ENCODE peak calls at places on chromosomes 6 and 20, in four cellular contexts. S is H1, X is K562, M is GM12878. Q is an unnamed sample.

GRCh38 chr20:9628166-9628565 is 113.8 kb downstream of the LAMP5 start:
- DNase-seq in M (no peak), S (no peak), X (no peak), Q (no peak)

GRCh38 chr6:73176057-73176456 is 49.2 kb downstream of the KHDC1L start:
- DNase-seq in M (no peak), S (no peak), X (no peak), Q (no peak)

GRCh38 chr6:7315684-7316366 is 2.8 kb upstream of the SSR1 start:
- DNase-seq in S (no peak), M (no peak), X (no peak), Q (peak)

GRCh38 chr6:144581807-144582537 is 296.8 kb downstream of the UTRN start:
- DNase-seq in S (no peak), M (no peak), X (peak), Q (peak)

GRCh38 chr20:62333820-62334595 is 31.2 kb downstream of the ADRM1 start:
- DNase-seq in M (no peak), X (no peak), S (no peak), Q (no peak)

GRCh38 chr20:57130160-57130772 is 136.2 kb downstream of the BMP7 start:
- DNase-seq in M (no peak), S (no peak), X (no peak), Q (peak)

GRCh38 chr6:149510793-149511512 is 26.1 kb upstream of the ZC3H12D start:
- DNase-seq in M (no peak), S (no peak), X (no peak), Q (peak)

GRCh38 chr6:15515660-15516375 is 147.0 kb downstream of the DTNBP1 start:
- DNase-seq in X (no peak), M (no peak), S (no peak), Q (no peak)

GRCh38 chr6:28867078-28867414 is 56.7 kb downstream of the TRIM27 start:
- DNase-seq in X (peak), M (no peak), S (no peak), Q (no peak)

GRCh38 chr6:30748851-30749540 is 4.6 kb upstream of the IER3 start:
- DNase-seq in X (no peak), M (no peak), S (no peak), Q (peak)

GRCh38 chr20:4375881-4376280 is 345.8 kb upstream of the PRND start:
- DNase-seq in M (no peak), S (no peak), X (no peak), Q (no peak)

GRCh38 chr6:154732824-154733609 is at the start of gene SCAF8:
- DNase-seq in M (peak), S (peak), X (peak), Q (peak)

GRCh38 chr20:62308102-62308822 is 5.5 kb downstream of the ADRM1 start:
- DNase-seq in M (no peak), X (no peak), S (no peak), Q (no peak)

GRCh38 chr6:9225441-9225871 is 790.1 kb upstream of the SLC35B3 start:
- DNase-seq in X (no peak), M (no peak), S (no peak), Q (no peak)

GRCh38 chr20:36881331-36881730 is 5.4 kb downstream of the TLDC2 start:
- DNase-seq in X (no peak), M (no peak), S (no peak), Q (no peak)

GRCh38 chr20:59669451-59669850 is 65.1 kb downstream of the PHACTR3 start:
- DNase-seq in S (no peak), X (no peak), M (no peak), Q (no peak)

GRCh38 chr6:75874224-75874623 is 125.2 kb downstream of the MYO6 start:
- DNase-seq in M (no peak), X (no peak), S (no peak), Q (no peak)

GRCh38 chr20:13464702-13465101 is 174.0 kb downstream of the TASP1 start:
- DNase-seq in S (no peak), M (no peak), X (no peak), Q (no peak)

GRCh38 chr20:63097336-63097831 is 90.6 kb upstream of the BHLHE23 start:
- DNase-seq in M (no peak), X (no peak), S (no peak), Q (no peak)

GRCh38 chr6:157144861-157145260 is 178.5 kb downstream of the TMEM242 start:
- DNase-seq in M (no peak), X (no peak), S (no peak), Q (no peak)

GRCh38 chr6:14912226-14912625 is 333.6 kb upstream of the JARID2 start:
- DNase-seq in S (no peak), X (no peak), M (no peak), Q (no peak)

GRCh38 chr6:160035693-160036330 is 66.9 kb downstream of the IGF2R start:
- DNase-seq in S (no peak), X (no peak), M (no peak), Q (no peak)

GRCh38 chr6:55088896-55089295 is 85.4 kb upstream of the HCRTR2 start:
- DNase-seq in X (no peak), M (no peak), S (no peak), Q (no peak)

GRCh38 chr6:79396625-79397024 is 140.6 kb downstream of the LCA5 start:
- DNase-seq in S (no peak), X (no peak), M (no peak), Q (no peak)

GRCh38 chr20:53896647-53897046 is 173.7 kb downstream of the BCAS1 start:
- DNase-seq in M (no peak), X (no peak), S (no peak), Q (no peak)

GRCh38 chr6:17885889-17886576 is 101.4 kb downstream of the KIF13A start:
- DNase-seq in S (no peak), M (no peak), X (no peak), Q (no peak)

GRCh38 chr6:156519940-156520339 is 257.2 kb upstream of the ARID1B start:
- DNase-seq in X (no peak), M (no peak), S (no peak), Q (no peak)

GRCh38 chr6:37241131-37241530 is 16.4 kb upstream of the TBC1D22B start:
- DNase-seq in S (no peak), X (no peak), M (no peak), Q (no peak)

GRCh38 chr6:148514091-148514850 is 171.6 kb downstream of the SASH1 start:
- DNase-seq in X (no peak), S (no peak), M (no peak), Q (no peak)

GRCh38 chr20:56518999-56519398 is 5.5 kb upstream of the FAM209A start:
- DNase-seq in X (no peak), M (no peak), S (no peak), Q (no peak)

GRCh38 chr6:110541701-110542309 is 65.4 kb upstream of the SLC22A16 start:
- DNase-seq in S (no peak), X (no peak), M (no peak), Q (no peak)

GRCh38 chr6:144797881-144798589 is 512.9 kb downstream of the UTRN start:
- DNase-seq in S (no peak), M (no peak), X (no peak), Q (no peak)

GRCh38 chr20:11350126-11351005 is 567.3 kb upstream of the BTBD3 start:
- DNase-seq in X (no peak), M (no peak), S (no peak), Q (no peak)

GRCh38 chr6:79030511-79030910 is 47.5 kb downstream of the PHIP start:
- DNase-seq in S (no peak), X (no peak), M (no peak), Q (no peak)

GRCh38 chr6:3723966-3724365 is 27.5 kb downstream of the PXDC1 start:
- DNase-seq in X (no peak), S (no peak), M (no peak), Q (no peak)

GRCh38 chr6:32973144-32973854 is 4.9 kb downstream of the BRD2 start:
- DNase-seq in S (no peak), X (no peak), M (no peak), Q (peak)

GRCh38 chr6:22765015-22765414 is 195.6 kb downstream of the HDGFL1 start:
- DNase-seq in S (no peak), X (no peak), M (no peak), Q (no peak)

GRCh38 chr6:64113703-64114102 is 478.1 kb downstream of the PHF3 start:
- DNase-seq in S (no peak), M (no peak), X (no peak), Q (no peak)

GRCh38 chr6:157905590-157906337 is 75.9 kb upstream of the SYNJ2 start:
- DNase-seq in M (no peak), X (peak), S (no peak), Q (no peak)

GRCh38 chr20:21259346-21259745 is 43.8 kb upstream of the XRN2 start:
- DNase-seq in S (no peak), M (no peak), X (no peak), Q (no peak)

GRCh38 chr6:85672623-85673022 is 29.9 kb upstream of the SYNCRIP start:
- DNase-seq in X (no peak), M (no peak), S (no peak), Q (no peak)

GRCh38 chr6:85673198-85674139 is 30.8 kb upstream of the SYNCRIP start:
- DNase-seq in M (no peak), X (no peak), S (no peak), Q (no peak)

GRCh38 chr6:85669735-85670194 is 27.1 kb upstream of the SYNCRIP start:
- DNase-seq in M (peak), X (no peak), S (no peak), Q (no peak)

GRCh38 chr6:85670573-85670972 is 27.9 kb upstream of the SYNCRIP start:
- DNase-seq in S (no peak), X (no peak), M (no peak), Q (no peak)

GRCh38 chr6:85672050-85672449 is 29.4 kb upstream of the SYNCRIP start:
- DNase-seq in S (no peak), X (no peak), M (no peak), Q (no peak)
- TF ChIP-seq CBX5 in S (no peak), X (no peak), M (no peak), Q (no peak)

GRCh38 chr6:112039431-112039770 is 14.5 kb upstream of the CCN6 start:
- DNase-seq in X (no peak), M (no peak), S (no peak), Q (no peak)

GRCh38 chr6:112038756-112039430 is 15.0 kb upstream of the CCN6 start:
- DNase-seq in M (no peak), S (no peak), X (no peak), Q (no peak)

GRCh38 chr6:112037783-112038216 is 16.1 kb upstream of the CCN6 start:
- DNase-seq in X (no peak), S (no peak), M (no peak), Q (no peak)

GRCh38 chr6:112036088-112036637 is 17.7 kb upstream of the CCN6 start:
- DNase-seq in S (no peak), M (no peak), X (no peak), Q (no peak)

GRCh38 chr6:112038268-112038667 is 15.6 kb upstream of the CCN6 start:
- DNase-seq in X (no peak), S (no peak), M (no peak), Q (no peak)
- TF ChIP-seq CBX5 in X (no peak), S (no peak), M (no peak), Q (no peak)

DNA sequence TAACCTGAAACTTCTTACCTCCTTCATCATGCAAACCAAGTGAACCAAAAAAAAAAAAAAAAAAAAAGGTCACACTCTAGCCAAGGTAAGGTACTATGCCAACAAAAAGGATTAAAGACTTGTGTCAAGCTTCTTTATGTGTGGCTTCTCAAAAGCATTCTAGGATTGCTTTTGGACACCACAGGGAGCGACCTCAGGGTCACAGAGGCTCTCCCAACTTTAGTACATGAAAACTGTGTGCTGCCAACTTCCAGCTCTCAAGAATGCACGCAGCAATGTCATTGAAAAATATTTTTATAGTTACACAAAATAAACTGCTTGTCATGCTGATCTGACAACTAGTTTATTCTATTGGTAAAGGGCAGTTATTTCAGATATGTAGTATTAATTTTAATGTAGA is 243.8 kb downstream of the PLCB1 start:
- DNase-seq in M (no peak), S (no peak), X (no peak), Q (no peak)
- TF ChIP-seq CBX5 in M (no peak), S (no peak), X (no peak), Q (no peak)

GRCh38 chr6:68114648-68115047 is 520.4 kb upstream of the ADGRB3 start:
- DNase-seq in X (no peak), S (no peak), M (no peak), Q (no peak)
- TF ChIP-seq CBX5 in X (no peak), S (no peak), M (no peak), Q (no peak)

GRCh38 chr6:13614126-13614925 is 809 bp upstream of the NOL7 start:
- DNase-seq in X (peak), S (no peak), M (no peak), Q (peak)
- TF ChIP-seq CBX5 in X (no peak), S (no peak), M (no peak), Q (no peak)

GRCh38 chr6:136477548-136477947 is 72.7 kb downstream of the MAP7 start:
- DNase-seq in S (no peak), M (no peak), X (no peak), Q (no peak)

GRCh38 chr6:136471922-136472321 is 78.3 kb downstream of the MAP7 start:
- DNase-seq in S (no peak), X (no peak), M (no peak), Q (no peak)

GRCh38 chr6:136471372-136471771 is 78.8 kb downstream of the MAP7 start:
- DNase-seq in X (no peak), M (no peak), S (no peak), Q (no peak)

GRCh38 chr6:136470044-136470443 is 80.2 kb downstream of the MAP7 start:
- DNase-seq in X (no peak), M (no peak), S (no peak), Q (no peak)

GRCh38 chr6:136474241-136474640 is 76.0 kb downstream of the MAP7 start:
- DNase-seq in X (no peak), M (no peak), S (no peak), Q (no peak)
- TF ChIP-seq CBX5 in X (no peak), M (no peak), S (no peak), Q (no peak)

GRCh38 chr6:43814865-43815264 is 44.9 kb downstream of the VEGFA start:
- DNase-seq in S (no peak), M (no peak), X (no peak), Q (no peak)
- TF ChIP-seq CBX5 in S (no peak), M (no peak), X (no peak), Q (no peak)

GRCh38 chr6:34521463-34522288 is 34.5 kb downstream of the SPDEF start:
- DNase-seq in M (no peak), X (no peak), S (no peak), Q (no peak)
- TF ChIP-seq CBX5 in M (no peak), X (no peak), S (no peak), Q (no peak)

GRCh38 chr6:53578371-53578770 is 33.5 kb upstream of the GCLC start:
- DNase-seq in X (no peak), M (no peak), S (no peak), Q (no peak)
- TF ChIP-seq CBX5 in X (no peak), M (no peak), S (no peak), Q (no peak)

DNA sequence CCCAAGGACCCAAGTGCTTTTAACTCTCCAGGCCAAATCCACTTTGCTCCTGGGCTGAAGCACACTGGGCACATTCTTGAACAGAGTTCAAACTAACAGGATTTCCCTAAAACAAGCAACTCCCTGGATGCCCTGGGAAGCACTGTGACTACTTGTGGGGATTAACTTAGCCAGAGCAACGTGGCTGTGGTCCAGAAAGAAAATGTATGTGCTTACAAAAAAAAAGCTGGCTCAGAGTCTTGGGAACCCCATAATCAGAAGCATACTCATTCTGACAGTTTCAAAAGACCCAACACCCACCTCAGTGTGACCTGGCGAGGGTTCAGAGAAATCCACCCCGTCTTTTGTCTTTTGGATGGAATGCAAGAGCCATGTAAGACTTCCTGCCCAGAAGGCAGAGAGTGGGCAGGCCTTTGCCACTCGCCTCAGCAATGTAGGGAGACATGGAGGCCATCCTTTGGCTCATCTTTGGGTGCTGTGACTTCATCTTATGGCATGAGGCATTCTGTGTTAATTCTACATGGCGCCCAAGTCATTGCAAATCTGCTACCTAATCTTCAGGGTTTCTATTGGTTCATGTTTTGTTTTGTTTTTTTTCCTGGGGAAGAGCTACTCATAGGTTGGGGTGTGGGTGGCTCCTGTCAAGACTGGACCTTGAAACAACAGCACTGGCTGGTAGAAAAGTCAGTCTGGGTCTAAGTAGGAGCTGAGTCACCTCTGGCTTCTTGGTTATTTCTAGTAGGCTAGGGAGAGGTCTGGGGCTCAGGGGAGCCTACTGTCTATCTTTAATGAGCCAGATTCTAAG is 248.6 kb upstream of the SUPT3H start:
- DNase-seq in X (no peak), M (no peak), S (no peak), Q (no peak)
- TF ChIP-seq CBX5 in X (no peak), M (no peak), S (no peak), Q (no peak)